ENCODE peak calls at places on chromosome 21, in nine cellular contexts. One of them, this sample, is unnamed.

GRCh38 chr21:46454142-46454541 is 4.5 kb upstream of the DIP2A start:
- DNase-seq in GM20000: no peak
- DNase-seq in MM.1S: no peak
- DNase-seq in transverse colon: no peak
- DNase-seq in endothelial cell: no peak
- DNase-seq in GM13976: no peak
- DNase-seq in lower lobe of right lung: no peak
- DNase-seq in hepatocyte: no peak
- DNase-seq in IMR-90: peak
- DNase-seq in this sample: no peak

GRCh38 chr21:26966360-26966977 is 419 bp downstream of the ADAMTS5 start:
- DNase-seq in GM20000: no peak
- DNase-seq in MM.1S: no peak
- DNase-seq in transverse colon: no peak
- DNase-seq in endothelial cell: no peak
- DNase-seq in GM13976: no peak
- DNase-seq in lower lobe of right lung: peak
- DNase-seq in hepatocyte: peak
- DNase-seq in IMR-90: peak
- DNase-seq in this sample: no peak

GRCh38 chr21:32726742-32727477 is 903 bp downstream of the SYNJ1 start:
- DNase-seq in GM20000: peak
- DNase-seq in MM.1S: peak
- DNase-seq in transverse colon: peak
- DNase-seq in endothelial cell: peak
- DNase-seq in GM13976: peak
- DNase-seq in lower lobe of right lung: no peak
- DNase-seq in hepatocyte: peak
- DNase-seq in IMR-90: peak
- DNase-seq in this sample: peak

GRCh38 chr21:37815893-37816292 is 100.4 kb downstream of the KCNJ6 start:
- DNase-seq in GM20000: no peak
- DNase-seq in MM.1S: no peak
- DNase-seq in transverse colon: no peak
- DNase-seq in endothelial cell: no peak
- DNase-seq in GM13976: no peak
- DNase-seq in lower lobe of right lung: no peak
- DNase-seq in hepatocyte: no peak
- DNase-seq in IMR-90: no peak
- DNase-seq in this sample: no peak

GRCh38 chr21:20811702-20812101 is 186.5 kb upstream of the NCAM2 start:
- DNase-seq in GM20000: no peak
- DNase-seq in MM.1S: no peak
- DNase-seq in transverse colon: no peak
- DNase-seq in endothelial cell: no peak
- DNase-seq in GM13976: no peak
- DNase-seq in lower lobe of right lung: no peak
- DNase-seq in hepatocyte: no peak
- DNase-seq in IMR-90: no peak
- DNase-seq in this sample: no peak

GRCh38 chr21:45887121-45887611 is 94.4 kb upstream of the COL6A1 start:
- DNase-seq in GM20000: no peak
- DNase-seq in MM.1S: no peak
- DNase-seq in transverse colon: no peak
- DNase-seq in endothelial cell: no peak
- DNase-seq in GM13976: no peak
- DNase-seq in lower lobe of right lung: no peak
- DNase-seq in hepatocyte: no peak
- DNase-seq in IMR-90: no peak
- DNase-seq in this sample: no peak

GRCh38 chr21:32666258-32666657 is 54.1 kb upstream of the CFAP298 start:
- DNase-seq in GM20000: no peak
- DNase-seq in MM.1S: no peak
- DNase-seq in transverse colon: no peak
- DNase-seq in endothelial cell: no peak
- DNase-seq in GM13976: no peak
- DNase-seq in lower lobe of right lung: no peak
- DNase-seq in hepatocyte: no peak
- DNase-seq in IMR-90: no peak
- DNase-seq in this sample: no peak

GRCh38 chr21:45618287-45618686 is 25.2 kb upstream of the PCBP3 start:
- DNase-seq in GM20000: no peak
- DNase-seq in MM.1S: no peak
- DNase-seq in transverse colon: no peak
- DNase-seq in endothelial cell: no peak
- DNase-seq in GM13976: no peak
- DNase-seq in lower lobe of right lung: no peak
- DNase-seq in hepatocyte: peak
- DNase-seq in IMR-90: peak
- DNase-seq in this sample: no peak

GRCh38 chr21:20802201-20802600 is 196.0 kb upstream of the NCAM2 start:
- DNase-seq in GM20000: no peak
- DNase-seq in MM.1S: no peak
- DNase-seq in transverse colon: no peak
- DNase-seq in endothelial cell: no peak
- DNase-seq in GM13976: no peak
- DNase-seq in lower lobe of right lung: no peak
- DNase-seq in hepatocyte: no peak
- DNase-seq in IMR-90: no peak
- DNase-seq in this sample: no peak

GRCh38 chr21:31860851-31861250 is 12.0 kb upstream of the HUNK start:
- DNase-seq in GM20000: no peak
- DNase-seq in MM.1S: no peak
- DNase-seq in transverse colon: no peak
- DNase-seq in endothelial cell: no peak
- DNase-seq in GM13976: no peak
- DNase-seq in lower lobe of right lung: no peak
- DNase-seq in hepatocyte: no peak
- DNase-seq in IMR-90: no peak
- DNase-seq in this sample: no peak

GRCh38 chr21:31604591-31605190 is 54.8 kb upstream of the SOD1 start:
- DNase-seq in GM20000: peak
- DNase-seq in MM.1S: peak
- DNase-seq in transverse colon: peak
- DNase-seq in endothelial cell: peak
- DNase-seq in GM13976: peak
- DNase-seq in lower lobe of right lung: peak
- DNase-seq in hepatocyte: peak
- DNase-seq in IMR-90: peak
- DNase-seq in this sample: peak

GRCh38 chr21:41726058-41726558 is 40.7 kb downstream of the RIPK4 start:
- DNase-seq in GM20000: no peak
- DNase-seq in MM.1S: no peak
- DNase-seq in transverse colon: no peak
- DNase-seq in endothelial cell: peak
- DNase-seq in GM13976: no peak
- DNase-seq in lower lobe of right lung: no peak
- DNase-seq in hepatocyte: no peak
- DNase-seq in IMR-90: no peak
- DNase-seq in this sample: peak

GRCh38 chr21:41725421-41726021 is 41.3 kb downstream of the RIPK4 start:
- DNase-seq in GM20000: no peak
- DNase-seq in MM.1S: no peak
- DNase-seq in transverse colon: no peak
- DNase-seq in endothelial cell: no peak
- DNase-seq in GM13976: no peak
- DNase-seq in lower lobe of right lung: no peak
- DNase-seq in hepatocyte: no peak
- DNase-seq in IMR-90: no peak
- DNase-seq in this sample: peak

GRCh38 chr21:41726630-41726969 is 40.3 kb downstream of the RIPK4 start:
- DNase-seq in GM20000: no peak
- DNase-seq in MM.1S: no peak
- DNase-seq in transverse colon: no peak
- DNase-seq in endothelial cell: no peak
- DNase-seq in GM13976: no peak
- DNase-seq in lower lobe of right lung: no peak
- DNase-seq in hepatocyte: no peak
- DNase-seq in IMR-90: no peak
- DNase-seq in this sample: no peak

GRCh38 chr21:41727784-41728763 is 38.8 kb downstream of the RIPK4 start:
- DNase-seq in GM20000: no peak
- DNase-seq in MM.1S: no peak
- DNase-seq in transverse colon: no peak
- DNase-seq in endothelial cell: no peak
- DNase-seq in GM13976: no peak
- DNase-seq in lower lobe of right lung: no peak
- DNase-seq in hepatocyte: no peak
- DNase-seq in IMR-90: no peak
- DNase-seq in this sample: no peak

GRCh38 chr21:41726970-41727783 is 39.7 kb downstream of the RIPK4 start:
- DNase-seq in GM20000: no peak
- DNase-seq in MM.1S: no peak
- DNase-seq in transverse colon: no peak
- DNase-seq in endothelial cell: no peak
- DNase-seq in GM13976: no peak
- DNase-seq in lower lobe of right lung: no peak
- DNase-seq in hepatocyte: peak
- DNase-seq in IMR-90: peak
- DNase-seq in this sample: no peak
- TF ChIP-seq CTCF in GM20000: no peak
- TF ChIP-seq CTCF in MM.1S: no peak
- TF ChIP-seq CTCF in transverse colon: no peak
- TF ChIP-seq CTCF in endothelial cell: no peak
- TF ChIP-seq CTCF in GM13976: no peak
- TF ChIP-seq CTCF in lower lobe of right lung: no peak
- TF ChIP-seq CTCF in hepatocyte: no peak
- TF ChIP-seq CTCF in IMR-90: no peak
- TF ChIP-seq CTCF in this sample: no peak

GRCh38 chr21:28993293-28993629 is 584 bp upstream of the LTN1 start:
- DNase-seq in GM20000: no peak
- DNase-seq in MM.1S: no peak
- DNase-seq in transverse colon: no peak
- DNase-seq in endothelial cell: no peak
- DNase-seq in GM13976: no peak
- DNase-seq in lower lobe of right lung: no peak
- DNase-seq in hepatocyte: no peak
- DNase-seq in IMR-90: no peak
- DNase-seq in this sample: no peak

GRCh38 chr21:28991861-28992525 is 684 bp downstream of the LTN1 start:
- DNase-seq in GM20000: no peak
- DNase-seq in MM.1S: peak
- DNase-seq in transverse colon: no peak
- DNase-seq in endothelial cell: no peak
- DNase-seq in GM13976: no peak
- DNase-seq in lower lobe of right lung: no peak
- DNase-seq in hepatocyte: peak
- DNase-seq in IMR-90: no peak
- DNase-seq in this sample: no peak

GRCh38 chr21:28992526-28993292 is at the start of gene LTN1:
- DNase-seq in GM20000: peak
- DNase-seq in MM.1S: peak
- DNase-seq in transverse colon: peak
- DNase-seq in endothelial cell: peak
- DNase-seq in GM13976: peak
- DNase-seq in lower lobe of right lung: peak
- DNase-seq in hepatocyte: peak
- DNase-seq in IMR-90: peak
- DNase-seq in this sample: peak
- TF ChIP-seq CTCF in GM20000: no peak
- TF ChIP-seq CTCF in MM.1S: no peak
- TF ChIP-seq CTCF in transverse colon: no peak
- TF ChIP-seq CTCF in endothelial cell: no peak
- TF ChIP-seq CTCF in GM13976: no peak
- TF ChIP-seq CTCF in lower lobe of right lung: no peak
- TF ChIP-seq CTCF in hepatocyte: no peak
- TF ChIP-seq CTCF in IMR-90: no peak
- TF ChIP-seq CTCF in this sample: no peak

GRCh38 chr21:39788383-39788782 is 43.4 kb downstream of the IGSF5 start:
- DNase-seq in GM20000: no peak
- DNase-seq in MM.1S: peak
- DNase-seq in transverse colon: peak
- DNase-seq in endothelial cell: peak
- DNase-seq in GM13976: no peak
- DNase-seq in lower lobe of right lung: peak
- DNase-seq in hepatocyte: peak
- DNase-seq in IMR-90: peak
- DNase-seq in this sample: peak
- TF ChIP-seq CTCF in GM20000: no peak
- TF ChIP-seq CTCF in MM.1S: peak
- TF ChIP-seq CTCF in transverse colon: peak
- TF ChIP-seq CTCF in endothelial cell: peak
- TF ChIP-seq CTCF in GM13976: no peak
- TF ChIP-seq CTCF in lower lobe of right lung: peak
- TF ChIP-seq CTCF in hepatocyte: peak
- TF ChIP-seq CTCF in IMR-90: peak
- TF ChIP-seq CTCF in this sample: peak

GRCh38 chr21:36478941-36479340 is 981 bp downstream of the CLDN14 start:
- DNase-seq in GM20000: no peak
- DNase-seq in MM.1S: no peak
- DNase-seq in transverse colon: no peak
- DNase-seq in endothelial cell: peak
- DNase-seq in GM13976: no peak
- DNase-seq in lower lobe of right lung: no peak
- DNase-seq in hepatocyte: no peak
- DNase-seq in IMR-90: no peak
- DNase-seq in this sample: peak
- TF ChIP-seq CTCF in GM20000: no peak
- TF ChIP-seq CTCF in MM.1S: peak
- TF ChIP-seq CTCF in transverse colon: no peak
- TF ChIP-seq CTCF in endothelial cell: no peak
- TF ChIP-seq CTCF in GM13976: no peak
- TF ChIP-seq CTCF in lower lobe of right lung: no peak
- TF ChIP-seq CTCF in hepatocyte: no peak
- TF ChIP-seq CTCF in IMR-90: peak
- TF ChIP-seq CTCF in this sample: peak